ENCODE peak calls at places on chromosome 7, in eight cellular contexts. One of them, this sample, is unnamed.

GRCh38 chr7:36661135-36661840 is 63.0 kb downstream of the AOAH start:
- DNase-seq in transverse colon: peak; percentile 58
- DNase-seq in tibial nerve: no peak
- DNase-seq in testis: no peak
- DNase-seq in cardiac muscle cell: no peak
- DNase-seq in Panc1: no peak
- DNase-seq in brain microvascular endothelial cell: no peak
- DNase-seq in esophagus squamous epithelium: no peak
- DNase-seq in this sample: peak; percentile 70

GRCh38 chr7:12431886-12432285 is 28.2 kb upstream of the VWDE start:
- DNase-seq in brain microvascular endothelial cell: peak; percentile 93
- DNase-seq in tibial nerve: no peak
- DNase-seq in transverse colon: no peak
- DNase-seq in Panc1: no peak
- DNase-seq in esophagus squamous epithelium: no peak
- DNase-seq in cardiac muscle cell: no peak
- DNase-seq in testis: no peak
- DNase-seq in this sample: no peak

GRCh38 chr7:1741751-1742554 is 71.9 kb downstream of the ELFN1 start:
- DNase-seq in tibial nerve: no peak
- DNase-seq in esophagus squamous epithelium: no peak
- DNase-seq in cardiac muscle cell: no peak
- DNase-seq in brain microvascular endothelial cell: no peak
- DNase-seq in transverse colon: peak; percentile 20
- DNase-seq in Panc1: no peak
- DNase-seq in testis: no peak
- DNase-seq in this sample: no peak

GRCh38 chr7:1091019-1091643 is 3.2 kb downstream of the GPER1 start:
- DNase-seq in brain microvascular endothelial cell: no peak
- DNase-seq in tibial nerve: no peak
- DNase-seq in transverse colon: no peak
- DNase-seq in cardiac muscle cell: no peak
- DNase-seq in Panc1: no peak
- DNase-seq in esophagus squamous epithelium: no peak
- DNase-seq in testis: no peak
- DNase-seq in this sample: no peak

GRCh38 chr7:88169717-88170320 is 50.0 kb downstream of the SRI start:
- DNase-seq in brain microvascular endothelial cell: no peak
- DNase-seq in esophagus squamous epithelium: no peak
- DNase-seq in Panc1: peak; percentile 2
- DNase-seq in tibial nerve: no peak
- DNase-seq in testis: no peak
- DNase-seq in cardiac muscle cell: peak; percentile 38
- DNase-seq in transverse colon: no peak
- DNase-seq in this sample: peak; percentile 7

GRCh38 chr7:155360495-155361362 is 63.1 kb downstream of the INSIG1 start:
- DNase-seq in testis: no peak
- DNase-seq in cardiac muscle cell: no peak
- DNase-seq in transverse colon: no peak
- DNase-seq in Panc1: no peak
- DNase-seq in tibial nerve: no peak
- DNase-seq in esophagus squamous epithelium: no peak
- DNase-seq in brain microvascular endothelial cell: no peak
- DNase-seq in this sample: no peak

GRCh38 chr7:115816318-115816974 is 214.1 kb downstream of the TFEC start:
- DNase-seq in esophagus squamous epithelium: no peak
- DNase-seq in Panc1: no peak
- DNase-seq in tibial nerve: no peak
- DNase-seq in brain microvascular endothelial cell: no peak
- DNase-seq in testis: no peak
- DNase-seq in transverse colon: no peak
- DNase-seq in cardiac muscle cell: no peak
- DNase-seq in this sample: no peak

GRCh38 chr7:120370954-120371353 is 98.0 kb downstream of the KCND2 start:
- DNase-seq in cardiac muscle cell: no peak
- DNase-seq in testis: peak; percentile 18
- DNase-seq in transverse colon: no peak
- DNase-seq in tibial nerve: no peak
- DNase-seq in Panc1: no peak
- DNase-seq in brain microvascular endothelial cell: no peak
- DNase-seq in esophagus squamous epithelium: no peak
- DNase-seq in this sample: no peak

GRCh38 chr7:97269741-97270140 is 152.2 kb downstream of the SDHAF3 start:
- DNase-seq in testis: peak; percentile 20
- DNase-seq in transverse colon: no peak
- DNase-seq in Panc1: no peak
- DNase-seq in esophagus squamous epithelium: no peak
- DNase-seq in brain microvascular endothelial cell: no peak
- DNase-seq in tibial nerve: peak; percentile 41
- DNase-seq in cardiac muscle cell: no peak
- DNase-seq in this sample: no peak

GRCh38 chr7:135843214-135843613 is 94.6 kb upstream of the FAM180A start:
- DNase-seq in Panc1: no peak
- DNase-seq in tibial nerve: no peak
- DNase-seq in brain microvascular endothelial cell: no peak
- DNase-seq in esophagus squamous epithelium: no peak
- DNase-seq in testis: no peak
- DNase-seq in cardiac muscle cell: no peak
- DNase-seq in transverse colon: no peak
- DNase-seq in this sample: no peak

GRCh38 chr7:130912086-130912909 is 178.3 kb upstream of the KLF14 start:
- DNase-seq in Panc1: peak; percentile 88
- DNase-seq in testis: no peak
- DNase-seq in esophagus squamous epithelium: no peak
- DNase-seq in transverse colon: no peak
- DNase-seq in cardiac muscle cell: no peak
- DNase-seq in tibial nerve: no peak
- DNase-seq in brain microvascular endothelial cell: no peak
- DNase-seq in this sample: no peak

GRCh38 chr7:71612011-71612410 is 480.1 kb downstream of the GALNT17 start:
- DNase-seq in transverse colon: no peak
- DNase-seq in cardiac muscle cell: no peak
- DNase-seq in testis: no peak
- DNase-seq in brain microvascular endothelial cell: no peak
- DNase-seq in Panc1: no peak
- DNase-seq in esophagus squamous epithelium: no peak
- DNase-seq in tibial nerve: no peak
- DNase-seq in this sample: no peak

GRCh38 chr7:8638076-8638475 is 204.7 kb downstream of the NXPH1 start:
- DNase-seq in esophagus squamous epithelium: no peak
- DNase-seq in cardiac muscle cell: no peak
- DNase-seq in tibial nerve: no peak
- DNase-seq in Panc1: no peak
- DNase-seq in transverse colon: peak; percentile 8
- DNase-seq in brain microvascular endothelial cell: no peak
- DNase-seq in testis: no peak
- DNase-seq in this sample: no peak

GRCh38 chr7:94264756-94265155 is 129.9 kb upstream of the COL1A2 start:
- DNase-seq in Panc1: no peak
- DNase-seq in testis: no peak
- DNase-seq in esophagus squamous epithelium: no peak
- DNase-seq in brain microvascular endothelial cell: no peak
- DNase-seq in cardiac muscle cell: no peak
- DNase-seq in tibial nerve: no peak
- DNase-seq in transverse colon: no peak
- DNase-seq in this sample: no peak

GRCh38 chr7:28681693-28682092 is 269.4 kb downstream of the CREB5 start:
- DNase-seq in brain microvascular endothelial cell: no peak
- DNase-seq in esophagus squamous epithelium: no peak
- DNase-seq in testis: no peak
- DNase-seq in cardiac muscle cell: no peak
- DNase-seq in transverse colon: no peak
- DNase-seq in tibial nerve: no peak
- DNase-seq in Panc1: no peak
- DNase-seq in this sample: no peak

GRCh38 chr7:118264836-118265235 is 40.3 kb downstream of the ANKRD7 start:
- DNase-seq in testis: no peak
- DNase-seq in brain microvascular endothelial cell: no peak
- DNase-seq in transverse colon: no peak
- DNase-seq in tibial nerve: no peak
- DNase-seq in esophagus squamous epithelium: no peak
- DNase-seq in cardiac muscle cell: no peak
- DNase-seq in Panc1: no peak
- DNase-seq in this sample: no peak

DNA sequence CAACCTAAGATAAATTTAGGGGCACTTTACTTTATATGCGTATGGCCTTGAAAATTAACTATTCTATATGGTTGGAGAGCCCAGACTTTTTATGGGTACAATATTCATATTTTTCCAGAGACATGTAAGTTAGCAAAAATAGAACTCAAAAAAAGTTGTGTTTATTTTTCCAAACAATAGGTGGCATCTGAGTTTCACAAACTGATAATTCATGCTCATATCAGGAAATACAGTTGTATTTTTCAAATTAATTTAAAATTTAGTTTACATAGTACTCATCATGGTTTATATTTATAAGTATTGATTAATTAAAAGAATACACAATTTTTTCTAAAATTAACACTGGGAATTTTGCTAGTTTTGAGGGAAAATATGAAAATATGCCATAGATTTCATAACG is 34.6 kb downstream of the ANKRD7 start:
- DNase-seq in testis: no peak
- DNase-seq in Panc1: no peak
- DNase-seq in tibial nerve: no peak
- DNase-seq in esophagus squamous epithelium: no peak
- DNase-seq in transverse colon: no peak
- DNase-seq in cardiac muscle cell: no peak
- DNase-seq in brain microvascular endothelial cell: no peak
- DNase-seq in this sample: no peak
- TF ChIP-seq CTCF in testis: no peak
- TF ChIP-seq CTCF in Panc1: peak; percentile 9
- TF ChIP-seq CTCF in tibial nerve: no peak
- TF ChIP-seq CTCF in esophagus squamous epithelium: no peak
- TF ChIP-seq CTCF in transverse colon: no peak
- TF ChIP-seq CTCF in cardiac muscle cell: no peak
- TF ChIP-seq CTCF in brain microvascular endothelial cell: no peak
- TF ChIP-seq CTCF in this sample: no peak

GRCh38 chr7:151013728-151014497 is 10.4 kb downstream of the ATG9B start:
- DNase-seq in brain microvascular endothelial cell: peak; percentile 79
- DNase-seq in tibial nerve: peak; percentile 48
- DNase-seq in esophagus squamous epithelium: peak; percentile 29
- DNase-seq in cardiac muscle cell: peak; percentile 59
- DNase-seq in transverse colon: peak; percentile 81
- DNase-seq in testis: peak; percentile 91
- DNase-seq in Panc1: no peak
- DNase-seq in this sample: no peak
- H3K4me3 ChIP-seq in brain microvascular endothelial cell: peak overlapping the region; percentile 52
- H3K4me3 ChIP-seq in tibial nerve: peak overlapping the region; percentile 41
- H3K4me3 ChIP-seq in esophagus squamous epithelium: peak overlapping the region; percentile 32
- H3K4me3 ChIP-seq in cardiac muscle cell: no peak overlapping the region
- H3K4me3 ChIP-seq in transverse colon: no peak overlapping the region
- H3K4me3 ChIP-seq in testis: peak overlapping the region; percentile 21
- H3K4me3 ChIP-seq in Panc1: no peak overlapping the region
- H3K4me3 ChIP-seq in this sample: peak overlapping the region; percentile 24

DNA sequence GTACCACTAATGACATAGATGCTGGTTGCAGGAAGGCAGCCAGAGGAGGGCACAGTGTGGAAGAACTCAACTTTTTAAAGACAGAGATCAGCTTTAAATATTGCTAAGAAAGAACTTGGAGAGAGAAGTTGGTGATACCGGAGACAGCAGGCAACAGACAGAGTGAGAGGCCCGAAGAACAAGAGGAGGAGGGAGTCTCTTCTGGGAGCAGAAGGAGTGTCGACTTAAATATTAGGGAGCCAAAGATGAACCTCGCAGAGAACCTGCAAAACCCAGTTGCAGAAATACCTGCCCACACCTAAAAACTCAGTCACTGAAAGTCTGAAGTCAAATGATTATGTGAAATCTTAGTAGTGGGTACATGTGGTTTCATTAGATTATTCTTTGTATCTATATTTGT is 3.4 kb upstream of the WDR86 start:
- DNase-seq in testis: no peak
- DNase-seq in tibial nerve: no peak
- DNase-seq in esophagus squamous epithelium: no peak
- DNase-seq in transverse colon: no peak
- DNase-seq in Panc1: no peak
- DNase-seq in brain microvascular endothelial cell: no peak
- DNase-seq in cardiac muscle cell: no peak
- DNase-seq in this sample: no peak
- H3K27me3 ChIP-seq in testis: no peaks in the 10 kb centered on the region
- H3K27me3 ChIP-seq in tibial nerve: peaks cover 28% of the 10 kb centered on the region
- H3K27me3 ChIP-seq in esophagus squamous epithelium: peaks cover 19% of the 10 kb centered on the region
- H3K27me3 ChIP-seq in transverse colon: peaks cover 59% of the 10 kb centered on the region
- H3K27me3 ChIP-seq in Panc1: no peaks in the 10 kb centered on the region
- H3K27me3 ChIP-seq in brain microvascular endothelial cell: peaks cover 52% of the 10 kb centered on the region
- H3K27me3 ChIP-seq in cardiac muscle cell: no peaks in the 10 kb centered on the region
- H3K27me3 ChIP-seq in this sample: peaks cover 55% of the 10 kb centered on the region

DNA sequence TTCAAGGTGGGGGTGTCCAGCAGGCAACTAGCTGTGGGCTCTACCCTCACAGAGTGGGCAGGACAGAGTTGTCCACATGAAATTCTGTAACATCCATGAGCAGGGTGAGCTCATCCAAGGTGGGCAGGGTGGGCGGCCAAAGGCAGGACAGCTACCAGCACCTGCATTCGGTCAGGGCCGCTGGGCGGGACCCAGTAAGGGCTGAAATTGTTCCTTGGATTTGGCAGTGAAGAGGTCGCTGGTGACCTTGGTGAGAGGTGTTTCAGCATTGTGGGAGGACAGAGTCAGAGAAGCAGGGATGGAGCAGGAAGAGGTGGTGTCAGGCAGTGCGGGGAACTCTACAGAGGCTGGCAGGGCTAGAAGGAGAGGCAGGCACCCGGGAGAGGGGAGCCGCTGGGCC is 23.9 kb downstream of the ADCYAP1R1 start:
- DNase-seq in brain microvascular endothelial cell: no peak
- DNase-seq in testis: no peak
- DNase-seq in Panc1: no peak
- DNase-seq in tibial nerve: no peak
- DNase-seq in esophagus squamous epithelium: no peak
- DNase-seq in transverse colon: no peak
- DNase-seq in cardiac muscle cell: no peak
- DNase-seq in this sample: no peak
- TF ChIP-seq CTCF in brain microvascular endothelial cell: no peak
- TF ChIP-seq CTCF in testis: no peak
- TF ChIP-seq CTCF in Panc1: no peak
- TF ChIP-seq CTCF in tibial nerve: no peak
- TF ChIP-seq CTCF in esophagus squamous epithelium: no peak
- TF ChIP-seq CTCF in transverse colon: no peak
- TF ChIP-seq CTCF in cardiac muscle cell: no peak
- TF ChIP-seq CTCF in this sample: no peak

GRCh38 chr7:134685250-134685649 is 38.6 kb downstream of the BPGM start:
- DNase-seq in cardiac muscle cell: no peak
- DNase-seq in testis: no peak
- DNase-seq in tibial nerve: no peak
- DNase-seq in esophagus squamous epithelium: no peak
- DNase-seq in Panc1: peak; percentile 85
- DNase-seq in brain microvascular endothelial cell: no peak
- DNase-seq in transverse colon: no peak
- DNase-seq in this sample: peak; percentile 59
- H3K4me3 ChIP-seq in cardiac muscle cell: no peak overlapping the region
- H3K4me3 ChIP-seq in testis: no peak overlapping the region
- H3K4me3 ChIP-seq in tibial nerve: no peak overlapping the region
- H3K4me3 ChIP-seq in esophagus squamous epithelium: no peak overlapping the region
- H3K4me3 ChIP-seq in Panc1: no peak overlapping the region
- H3K4me3 ChIP-seq in brain microvascular endothelial cell: no peak overlapping the region
- H3K4me3 ChIP-seq in transverse colon: no peak overlapping the region
- H3K4me3 ChIP-seq in this sample: no peak overlapping the region

DNA sequence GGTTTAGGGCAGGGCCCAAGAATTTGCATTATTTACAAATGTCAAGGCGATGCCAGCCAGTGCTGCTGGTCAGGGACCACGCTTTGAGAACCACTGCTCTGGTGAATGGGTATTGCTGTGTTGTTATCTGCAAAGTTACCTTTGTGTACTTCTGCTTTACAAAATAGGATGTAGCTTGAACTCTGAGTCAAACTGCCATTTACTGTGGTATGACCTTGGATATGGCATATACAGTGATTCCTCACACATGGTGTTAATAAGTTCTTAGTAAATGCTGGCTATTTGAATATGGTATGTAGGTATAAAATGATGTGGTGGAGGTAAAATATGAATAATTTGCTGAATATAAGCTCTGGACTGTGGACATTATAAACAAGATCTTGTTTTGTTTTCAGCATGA is 148.9 kb downstream of the AUTS2 start:
- DNase-seq in cardiac muscle cell: no peak
- DNase-seq in transverse colon: no peak
- DNase-seq in brain microvascular endothelial cell: no peak
- DNase-seq in esophagus squamous epithelium: no peak
- DNase-seq in Panc1: no peak
- DNase-seq in tibial nerve: no peak
- DNase-seq in testis: no peak
- DNase-seq in this sample: no peak
- H3K27me3 ChIP-seq in cardiac muscle cell: no peaks in the 10 kb centered on the region
- H3K27me3 ChIP-seq in transverse colon: no peaks in the 10 kb centered on the region
- H3K27me3 ChIP-seq in brain microvascular endothelial cell: no peaks in the 10 kb centered on the region
- H3K27me3 ChIP-seq in esophagus squamous epithelium: no peaks in the 10 kb centered on the region
- H3K27me3 ChIP-seq in Panc1: no peaks in the 10 kb centered on the region
- H3K27me3 ChIP-seq in tibial nerve: no peaks in the 10 kb centered on the region
- H3K27me3 ChIP-seq in testis: no peaks in the 10 kb centered on the region
- H3K27me3 ChIP-seq in this sample: no peaks in the 10 kb centered on the region